ENCODE peak calls at places on chromosomes 7 and 10, in eight cellular contexts. D is endothelial cell of umbilical vein, K is HCT116, B is GM12878, R is HepG2, Z is A549, W is SK-N-SH, X is K562. A is an unnamed sample.

GRCh38 chr7:28984631-28985030 is 26.5 kb upstream of the TRIL start:
- DNase-seq in D (peak), K (no peak), B (no peak), R (no peak), Z (peak), W (peak), X (no peak), A (peak)

GRCh38 chr7:144584741-144585140 is 181.2 kb upstream of the NOBOX start:
- DNase-seq in D (no peak), K (no peak), B (no peak), R (no peak), Z (no peak), W (no peak), X (no peak), A (no peak)

GRCh38 chr7:51315393-51316261 is 982 bp downstream of the COBL start:
- DNase-seq in D (no peak), K (peak), B (no peak), R (peak), Z (peak), W (peak), X (no peak), A (no peak)

GRCh38 chr10:608331-609265 is 80.9 kb downstream of the DIP2C start:
- DNase-seq in D (no peak), K (no peak), B (peak), R (no peak), Z (no peak), W (no peak), X (no peak), A (no peak)

GRCh38 chr10:33152146-33152545 is 182.3 kb downstream of the NRP1 start:
- DNase-seq in D (no peak), K (no peak), B (no peak), R (no peak), Z (no peak), W (no peak), X (no peak), A (no peak)

GRCh38 chr7:77862691-77863090 is 64.1 kb downstream of the PHTF2 start:
- DNase-seq in D (no peak), K (no peak), B (no peak), R (no peak), Z (no peak), W (no peak), X (no peak), A (no peak)

GRCh38 chr7:1940863-1941262 is 270.8 kb downstream of the ELFN1 start:
- DNase-seq in D (no peak), K (no peak), B (no peak), R (no peak), Z (no peak), W (no peak), X (peak), A (no peak)

GRCh38 chr10:63166742-63167258 is 33.7 kb downstream of the NRBF2 start:
- DNase-seq in D (peak), K (peak), B (peak), R (peak), Z (peak), W (peak), X (peak), A (peak)

GRCh38 chr10:12777840-12778585 is 223.5 kb downstream of the CCDC3 start:
- DNase-seq in D (no peak), K (no peak), B (no peak), R (no peak), Z (no peak), W (no peak), X (no peak), A (no peak)

GRCh38 chr7:15461576-15461975 is 100.2 kb downstream of the AGMO start:
- DNase-seq in D (peak), K (no peak), B (no peak), R (no peak), Z (no peak), W (no peak), X (no peak), A (no peak)

GRCh38 chr7:31550432-31550831 is 36.5 kb downstream of the ITPRID1 start:
- DNase-seq in D (no peak), K (no peak), B (no peak), R (no peak), Z (no peak), W (no peak), X (no peak), A (no peak)

GRCh38 chr10:49621561-49621960 is 7.7 kb downstream of the CHAT start:
- DNase-seq in D (no peak), K (no peak), B (no peak), R (no peak), Z (no peak), W (no peak), X (no peak), A (no peak)

GRCh38 chr7:5423272-5423843 is at the start of gene TNRC18:
- DNase-seq in D (no peak), K (no peak), B (no peak), R (no peak), Z (peak), W (peak), X (peak), A (peak)

GRCh38 chr7:150439926-150440325 is 10.5 kb upstream of the GIMAP8 start:
- DNase-seq in D (no peak), K (no peak), B (no peak), R (no peak), Z (no peak), W (no peak), X (no peak), A (no peak)

GRCh38 chr7:3095046-3095445 is 51.4 kb upstream of the CARD11 start:
- DNase-seq in D (no peak), K (no peak), B (no peak), R (no peak), Z (no peak), W (no peak), X (no peak), A (peak)

GRCh38 chr10:5977471-5978370 is at the start of gene IL15RA:
- DNase-seq in D (peak), K (peak), B (no peak), R (peak), Z (peak), W (peak), X (peak), A (peak)

GRCh38 chr7:135878284-135878683 is 98.9 kb downstream of the MTPN start:
- DNase-seq in D (no peak), K (no peak), B (no peak), R (no peak), Z (no peak), W (no peak), X (no peak), A (no peak)

GRCh38 chr7:73762659-73762999 is 7.4 kb downstream of the CLDN3 start:
- DNase-seq in D (no peak), K (no peak), B (no peak), R (no peak), Z (no peak), W (no peak), X (no peak), A (no peak)

GRCh38 chr10:60901561-60902235 is 42.3 kb downstream of the RHOBTB1 start:
- DNase-seq in D (peak), K (no peak), B (no peak), R (no peak), Z (no peak), W (peak), X (no peak), A (no peak)

GRCh38 chr7:122588621-122589020 is 110.3 kb downstream of the RNF133 start:
- DNase-seq in D (no peak), K (no peak), B (no peak), R (no peak), Z (no peak), W (no peak), X (no peak), A (no peak)

GRCh38 chr10:65891073-65891981 is 1034.5 kb upstream of the LRRTM3 start:
- DNase-seq in D (no peak), K (no peak), B (peak), R (no peak), Z (peak), W (no peak), X (no peak), A (no peak)

GRCh38 chr10:80288849-80289248 is 609 bp downstream of the MAT1A start:
- DNase-seq in D (no peak), K (no peak), B (no peak), R (no peak), Z (no peak), W (no peak), X (no peak), A (no peak)

GRCh38 chr10:80289451-80290287 is at the start of gene MAT1A:
- DNase-seq in D (no peak), K (peak), B (no peak), R (peak), Z (no peak), W (no peak), X (no peak), A (peak)

GRCh38 chr10:80290474-80291220 is 1.2 kb upstream of the MAT1A start:
- DNase-seq in D (no peak), K (no peak), B (no peak), R (peak), Z (no peak), W (no peak), X (no peak), A (no peak)

GRCh38 chr10:80296942-80297341 is 7.5 kb upstream of the MAT1A start:
- DNase-seq in D (no peak), K (no peak), B (no peak), R (no peak), Z (no peak), W (no peak), X (no peak), A (no peak)

DNA sequence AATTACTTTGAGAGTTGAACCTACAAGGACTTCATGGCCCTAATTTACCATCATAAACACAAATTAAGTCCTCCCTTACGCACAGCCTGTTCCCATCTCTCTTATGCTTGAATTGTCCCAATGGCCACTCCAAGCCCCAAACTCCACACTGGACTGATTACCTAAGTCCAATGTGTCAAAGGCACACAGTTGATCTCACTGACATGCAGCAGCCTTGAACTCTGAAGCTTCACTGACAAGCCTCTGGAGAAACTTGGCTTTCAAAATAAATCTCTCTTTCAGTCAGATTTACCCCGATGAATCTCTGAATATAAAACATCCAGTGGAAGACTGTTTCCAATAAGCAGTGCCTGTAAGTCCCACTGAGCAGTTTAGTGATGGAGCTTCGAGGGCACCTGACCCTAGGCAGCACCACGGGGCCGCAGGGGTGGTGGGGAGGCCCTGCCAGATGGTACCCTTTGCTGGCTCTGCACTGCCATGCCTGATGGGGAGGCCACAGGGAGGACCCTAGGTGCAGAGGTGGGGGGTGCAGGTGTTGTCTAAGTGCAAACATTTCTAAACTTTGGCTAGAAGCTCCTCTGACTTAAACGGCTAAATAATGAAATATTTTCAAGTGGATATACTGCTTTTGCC is 3.3 kb upstream of the MAT1A start:
- DNase-seq in D (no peak), K (no peak), B (no peak), R (peak), Z (no peak), W (no peak), X (no peak), A (no peak)
- TF ChIP-seq MAX in D (no peak), K (no peak), B (no peak), R (peak), Z (no peak), W (no peak), X (no peak), A (no peak)

GRCh38 chr7:84195295-84196006 is 862 bp upstream of the SEMA3A start:
- DNase-seq in D (no peak), K (no peak), B (no peak), R (no peak), Z (no peak), W (no peak), X (no peak), A (no peak)
- H3K4me3 ChIP-seq in D (peak), K (peak), B (no peak), R (peak), Z (peak), W (peak), X (no peak), A (no peak)

GRCh38 chr10:23362879-23363787 is 18.5 kb upstream of the C10orf67 start:
- DNase-seq in D (no peak), K (no peak), B (no peak), R (no peak), Z (no peak), W (no peak), X (no peak), A (no peak)
- TF ChIP-seq MAX in D (no peak), K (no peak), B (no peak), R (no peak), Z (no peak), W (no peak), X (no peak), A (no peak)

DNA sequence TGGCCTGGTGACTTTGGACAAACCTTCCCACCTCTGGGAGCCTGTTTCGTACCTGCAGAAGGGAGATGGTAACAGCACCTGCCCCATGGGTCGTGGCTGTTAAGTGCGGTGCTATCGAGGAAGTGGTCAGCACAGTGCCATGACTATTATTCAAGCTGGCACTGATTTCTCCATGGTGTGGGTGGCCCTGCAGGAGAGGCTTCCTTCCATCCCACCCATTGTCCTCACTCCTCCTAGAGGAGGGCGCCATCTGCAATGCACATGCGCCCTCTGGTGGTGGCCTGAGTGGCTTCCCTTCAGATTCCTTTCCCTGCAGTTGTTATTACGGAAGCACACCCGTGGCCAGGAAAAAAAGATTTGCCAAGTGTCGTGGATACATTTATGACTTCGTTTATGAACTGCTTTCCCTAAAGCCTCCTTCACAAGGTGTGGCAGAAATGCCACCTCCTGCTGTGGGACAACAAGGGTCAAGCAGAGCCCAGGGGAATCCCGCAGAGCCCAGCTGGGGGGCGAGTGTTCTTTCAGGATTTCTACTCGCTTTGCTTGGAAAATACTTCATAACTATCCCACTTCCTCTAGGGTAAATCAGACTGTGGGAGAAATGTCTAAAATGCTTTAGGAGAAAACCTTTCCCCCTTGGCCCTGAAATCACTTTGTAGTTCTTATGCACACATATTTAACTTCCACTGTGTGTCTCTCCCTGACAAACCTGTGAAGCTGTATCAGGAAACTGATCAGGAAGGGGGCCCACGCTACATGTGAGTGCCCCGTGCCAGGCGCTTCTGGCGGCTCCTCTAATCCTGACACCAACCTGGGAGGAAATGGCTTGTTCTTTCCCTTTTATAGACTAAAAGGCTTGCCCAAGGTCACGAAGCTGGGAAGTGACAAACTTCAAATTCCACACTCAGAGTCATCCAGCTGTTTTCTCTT is 98.0 kb upstream of the ANLN start:
- DNase-seq in D (peak), K (peak), B (no peak), R (peak), Z (peak), W (peak), X (peak), A (peak)
- H3K4me3 ChIP-seq in D (peak), K (peak), B (peak), R (peak), Z (peak), W (peak), X (no peak), A (no peak)

DNA sequence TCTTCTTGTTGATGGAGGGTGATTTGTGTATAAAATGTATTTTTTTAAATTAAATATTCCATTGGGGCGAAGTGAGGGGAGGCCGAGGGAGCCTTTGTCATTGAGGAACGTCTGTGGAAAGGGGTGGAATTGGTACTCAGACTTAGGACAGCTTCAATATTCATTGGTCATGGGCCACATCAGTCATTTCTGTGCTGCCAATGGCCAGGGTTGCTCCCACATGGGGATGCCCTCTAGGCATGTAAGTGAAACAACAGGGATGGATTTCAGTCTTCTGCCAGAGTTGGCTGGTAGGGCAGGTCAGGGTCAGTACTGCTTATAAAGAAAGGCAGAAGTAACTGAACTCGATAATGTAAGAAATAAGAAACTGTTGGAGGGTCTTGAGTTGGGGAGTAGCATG is 47.2 kb downstream of the NEURL1 start:
- DNase-seq in D (no peak), K (no peak), B (no peak), R (no peak), Z (no peak), W (peak), X (no peak), A (no peak)
- TF ChIP-seq MAX in D (no peak), K (no peak), B (no peak), R (no peak), Z (no peak), W (no peak), X (no peak), A (no peak)

GRCh38 chr7:63925626-63926460 is 72.8 kb upstream of the ZNF722 start:
- DNase-seq in D (no peak), K (no peak), B (no peak), R (no peak), Z (no peak), W (peak), X (peak), A (peak)

GRCh38 chr7:63927261-63927660 is 71.4 kb upstream of the ZNF722 start:
- DNase-seq in D (no peak), K (no peak), B (no peak), R (no peak), Z (no peak), W (no peak), X (no peak), A (no peak)

GRCh38 chr7:63931057-63931600 is 67.5 kb upstream of the ZNF722 start:
- DNase-seq in D (no peak), K (no peak), B (no peak), R (no peak), Z (no peak), W (no peak), X (no peak), A (no peak)

DNA sequence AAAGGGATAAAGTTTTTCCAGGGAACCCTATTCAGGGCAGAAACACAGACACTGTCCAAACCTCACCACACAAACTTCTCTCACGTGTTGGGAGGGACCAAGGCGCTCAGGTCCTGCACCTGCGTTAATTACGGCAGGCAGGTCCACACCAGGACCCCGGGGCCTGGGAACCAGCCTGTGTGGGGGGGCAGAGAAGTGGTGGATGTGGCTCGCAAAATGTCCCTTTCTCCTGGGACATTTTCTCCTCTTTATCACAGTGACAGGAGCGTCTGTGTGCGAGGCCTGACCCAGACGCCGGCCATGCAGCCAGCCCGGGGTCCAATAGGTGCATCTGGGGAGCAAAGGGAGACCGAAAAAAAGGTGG is 73.4 kb upstream of the ZNF722 start:
- DNase-seq in D (no peak), K (no peak), B (no peak), R (no peak), Z (no peak), W (peak), X (no peak), A (no peak)
- H3K4me3 ChIP-seq in D (no peak), K (no peak), B (no peak), R (no peak), Z (no peak), W (peak), X (peak), A (peak)

DNA sequence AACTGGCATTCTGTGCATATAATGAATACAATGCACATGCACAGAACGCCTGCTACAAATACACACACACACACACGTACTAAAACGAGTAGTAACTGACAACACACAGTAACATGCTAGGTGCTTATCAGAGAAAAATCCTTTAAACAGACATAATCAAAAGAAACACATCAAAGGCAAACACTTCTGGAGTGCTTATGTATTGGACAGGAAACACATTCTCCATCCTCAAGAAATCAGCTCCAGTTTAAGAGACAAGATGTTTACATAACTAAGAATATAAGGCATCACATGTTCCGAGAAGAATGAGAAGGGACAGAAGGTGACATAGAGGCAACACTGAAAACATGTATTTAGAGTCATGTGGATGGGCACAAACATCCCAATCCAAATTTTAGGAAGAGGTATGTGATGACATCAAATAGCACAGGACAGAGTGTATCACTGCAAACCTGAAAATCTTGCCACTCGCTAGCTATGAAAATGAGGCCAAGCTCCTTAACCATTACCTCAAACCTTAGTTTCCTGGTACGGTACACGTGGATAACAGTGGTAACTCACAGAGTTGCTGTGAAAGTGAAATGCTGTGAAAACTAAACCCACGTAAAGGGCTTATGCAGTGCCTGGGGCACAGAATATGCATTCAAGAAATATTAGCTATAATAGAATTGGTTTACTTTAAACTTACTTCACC is 619.6 kb downstream of the PARD3 start:
- DNase-seq in D (peak), K (no peak), B (no peak), R (no peak), Z (no peak), W (no peak), X (no peak), A (no peak)
- TF ChIP-seq MAX in D (no peak), K (no peak), B (no peak), R (no peak), Z (no peak), W (no peak), X (no peak), A (no peak)